ENCODE peak calls at places on chromosomes 7 and 10, in six cellular contexts. M, V, P, F, T and K are unnamed samples.

GRCh38 chr7:11754933-11755332 is 77.1 kb downstream of the THSD7A start:
- DNase-seq in M (no peak), V (no peak), T (no peak), F (no peak), P (no peak), K (no peak)

GRCh38 chr10:133481086-133481643 is 27.4 kb downstream of the SCART1 start:
- DNase-seq in T (no peak), P (no peak), M (no peak), F (no peak), V (no peak), K (no peak)

GRCh38 chr7:20238754-20239324 is 21.7 kb upstream of the MACC1 start:
- DNase-seq in F (peak), M (no peak), P (peak), V (no peak), T (no peak), K (no peak)

GRCh38 chr10:119686465-119687191 is 35.4 kb downstream of the BAG3 start:
- DNase-seq in P (peak), T (peak), V (peak), M (peak), F (peak), K (peak)

GRCh38 chr10:62688971-62689700 is 115.4 kb upstream of the ADO start:
- DNase-seq in V (no peak), M (no peak), T (no peak), P (no peak), F (no peak), K (no peak)

GRCh38 chr7:31815796-31816195 is 128.8 kb downstream of the PPP1R17 start:
- DNase-seq in V (no peak), T (no peak), P (no peak), F (no peak), M (no peak), K (no peak)

GRCh38 chr10:122879339-122880273 is at the start of gene FAM24B:
- DNase-seq in M (no peak), P (peak), V (peak), F (peak), T (peak), K (peak)

GRCh38 chr10:124643281-124644009 is 100.7 kb downstream of the FAM53B start:
- DNase-seq in M (no peak), T (no peak), V (no peak), F (no peak), P (no peak), K (no peak)

GRCh38 chr7:32871624-32872371 is 19.8 kb downstream of the KBTBD2 start:
- DNase-seq in F (no peak), M (no peak), T (no peak), P (no peak), V (no peak), K (no peak)

GRCh38 chr7:1697499-1698125 is 27.5 kb downstream of the ELFN1 start:
- DNase-seq in P (no peak), V (no peak), M (no peak), F (no peak), T (no peak), K (no peak)

GRCh38 chr10:125102216-125102615 is 58.1 kb downstream of the CTBP2 start:
- DNase-seq in M (no peak), P (peak), F (peak), V (peak), T (no peak), K (peak)

GRCh38 chr7:100567751-100568175 is 5.9 kb downstream of the SAP25 start:
- DNase-seq in T (no peak), V (no peak), M (peak), F (no peak), P (no peak), K (no peak)

GRCh38 chr10:119807960-119808697 is 64.5 kb downstream of the MCMBP start:
- DNase-seq in V (peak), M (no peak), P (peak), T (no peak), F (no peak), K (peak)

GRCh38 chr7:107327986-107328569 is 141.8 kb upstream of the GPR22 start:
- DNase-seq in F (no peak), P (no peak), M (no peak), V (no peak), T (no peak), K (peak)

GRCh38 chr10:21174670-21175495 is 277.8 kb upstream of the NEBL start:
- DNase-seq in V (no peak), P (no peak), F (no peak), T (no peak), M (no peak), K (no peak)

GRCh38 chr10:102641398-102641797 is 2.9 kb upstream of the TRIM8 start:
- DNase-seq in V (no peak), T (no peak), P (no peak), F (no peak), M (no peak), K (no peak)

GRCh38 chr7:102046373-102047117 is 229.1 kb downstream of the CUX1 start:
- DNase-seq in P (no peak), F (no peak), T (no peak), M (no peak), V (peak), K (peak)

GRCh38 chr7:43204081-43204480 is 91.6 kb downstream of the HECW1 start:
- DNase-seq in T (no peak), V (peak), M (no peak), F (no peak), P (peak), K (peak)

DNA sequence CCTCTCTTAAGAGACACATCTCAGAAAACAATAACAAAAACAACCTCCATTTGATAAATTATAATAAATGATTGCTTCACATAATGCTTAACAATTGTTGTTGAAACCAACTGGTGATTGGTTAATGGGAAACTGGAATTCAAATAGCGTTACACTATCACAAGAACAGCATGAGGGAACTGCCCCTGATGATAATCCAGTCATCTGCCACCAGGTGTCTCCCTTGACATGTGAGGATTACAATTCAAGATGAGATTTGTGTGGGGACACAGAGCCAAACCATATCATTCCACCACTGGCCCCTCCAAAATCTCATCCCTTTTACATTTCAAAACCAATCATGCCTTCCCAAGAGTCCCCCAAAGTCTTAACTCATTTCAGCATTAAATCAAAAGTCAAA is 375.9 kb downstream of the BMPER start:
- DNase-seq in F (no peak), M (no peak), P (no peak), V (peak), T (no peak), K (peak)
- TF ChIP-seq CTCF in F (no peak), M (no peak), P (no peak), V (peak), T (no peak), K (peak)

GRCh38 chr7:151124899-151125399 is 38.7 kb downstream of the AGAP3 start:
- DNase-seq in T (no peak), M (no peak), V (no peak), P (no peak), F (no peak), K (no peak)

GRCh38 chr7:151122794-151123484 is 36.7 kb downstream of the AGAP3 start:
- DNase-seq in M (no peak), V (no peak), T (no peak), F (peak), P (no peak), K (no peak)

GRCh38 chr7:151123485-151124204 is 37.4 kb downstream of the AGAP3 start:
- DNase-seq in M (peak), T (peak), F (peak), V (peak), P (peak), K (peak)

GRCh38 chr7:151125459-151125834 is 39.2 kb downstream of the AGAP3 start:
- DNase-seq in F (peak), T (no peak), V (no peak), P (peak), M (peak), K (no peak)

GRCh38 chr7:151124205-151124880 is 38.1 kb downstream of the AGAP3 start:
- DNase-seq in F (no peak), V (no peak), M (no peak), P (no peak), T (no peak), K (no peak)
- TF ChIP-seq CTCF in F (no peak), V (no peak), M (no peak), P (no peak), T (no peak), K (no peak)

GRCh38 chr10:46223064-46223480 is 63.7 kb upstream of the ANTXRL start:
- DNase-seq in V (no peak), F (no peak), P (no peak), M (no peak), T (no peak), K (no peak)
- TF ChIP-seq CTCF in V (peak), F (no peak), P (no peak), M (no peak), T (no peak), K (peak)

DNA sequence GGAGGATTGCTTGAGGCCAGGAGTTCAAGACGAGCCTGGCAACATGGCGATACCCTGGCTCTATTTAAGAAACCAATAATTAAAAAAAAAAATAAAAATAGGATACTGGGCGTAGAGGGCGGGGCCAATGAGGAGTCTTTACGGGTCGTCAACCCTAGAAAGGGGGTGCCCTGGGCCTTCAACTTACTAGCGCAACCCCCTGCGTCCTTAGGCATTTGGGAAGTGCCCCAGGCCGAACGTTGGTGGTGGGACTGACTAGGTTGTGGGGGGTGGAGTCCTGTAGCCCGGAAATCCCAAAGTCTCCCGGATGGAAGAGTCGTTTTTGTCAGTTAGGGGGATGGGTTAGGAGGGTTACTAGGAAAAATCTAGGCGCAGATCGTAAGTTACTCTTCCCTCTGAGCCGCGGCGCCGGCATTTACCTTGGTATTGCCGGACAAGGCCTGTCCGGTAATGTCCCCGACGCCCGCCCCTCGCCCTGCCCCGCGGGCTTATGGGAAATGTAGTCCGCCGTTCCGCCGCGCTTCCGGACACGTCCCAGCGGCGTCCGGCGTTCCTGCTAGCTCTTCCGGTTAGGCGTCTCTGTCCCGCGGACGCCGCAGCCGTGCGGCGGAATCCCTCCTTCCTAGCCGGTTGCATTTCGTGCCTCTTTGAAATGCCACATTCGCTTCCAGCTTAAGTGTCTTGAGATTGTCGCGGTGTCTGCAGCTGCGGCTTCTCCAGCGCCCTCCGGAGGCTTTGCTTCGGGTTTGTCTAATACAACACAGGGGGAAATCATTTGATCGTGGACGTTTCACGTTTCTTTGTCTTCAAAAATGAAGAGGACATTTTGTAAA is 1.3 kb upstream of the ACBD5 start:
- DNase-seq in F (peak), M (peak), V (peak), T (peak), P (peak), K (peak)
- TF ChIP-seq CTCF in F (no peak), M (peak), V (no peak), T (peak), P (peak), K (peak)